ENCODE peak calls at places on chromosomes 6 and 20, in six cellular contexts. C is stimulated activated CD4-positive, alpha-beta T cell treated with anti-CD3 and anti-CD28 coated beads, Interleukin-15, amount 100 ng/mL, for 24 hours; L is COR-L47; H is GOT3; X is mesenteric fat pad; G is iris pigment epithelial cell. D is an unnamed sample.

GRCh38 chr20:45867811-45868176 is 10.4 kb downstream of the ZSWIM3 start:
- DNase-seq in C (no peak), X (no peak), L (no peak), G (peak), H (no peak), D (peak)

GRCh38 chr6:155604991-155605390 is 149.4 kb upstream of the NOX3 start:
- DNase-seq in G (peak), X (no peak), C (no peak), L (no peak), H (no peak), D (peak)

GRCh38 chr6:42075159-42075838 is 25.0 kb downstream of the TAF8 start:
- DNase-seq in G (peak), X (no peak), L (peak), C (peak), H (peak), D (peak)

GRCh38 chr20:49642808-49643207 is 70.9 kb downstream of the B4GALT5 start:
- DNase-seq in X (no peak), G (no peak), H (no peak), L (no peak), C (no peak), D (no peak)

GRCh38 chr20:37145014-37145413 is 34.1 kb upstream of the RPN2 start:
- DNase-seq in L (no peak), H (no peak), X (no peak), G (peak), C (no peak), D (no peak)

GRCh38 chr6:105810105-105810921 is 275.8 kb upstream of the PRDM1 start:
- DNase-seq in H (no peak), X (no peak), G (peak), L (no peak), C (peak), D (peak)

GRCh38 chr20:51665543-51666118 is 102.6 kb downstream of the ATP9A start:
- DNase-seq in C (no peak), G (no peak), X (no peak), L (no peak), H (no peak), D (no peak)

GRCh38 chr20:25016471-25016870 is 23.9 kb upstream of the APMAP start:
- DNase-seq in C (no peak), H (no peak), L (no peak), G (no peak), X (peak), D (no peak)

GRCh38 chr6:35258858-35259193 is 709 bp upstream of the ZNF76 start:
- DNase-seq in X (no peak), H (no peak), L (peak), C (peak), G (peak), D (peak)

GRCh38 chr6:116405663-116406329 is 35.0 kb downstream of the DSE start:
- DNase-seq in X (no peak), L (no peak), H (no peak), C (no peak), G (peak), D (peak)

GRCh38 chr6:39210437-39210836 is 18.8 kb downstream of the KCNK5 start:
- DNase-seq in C (no peak), L (no peak), G (no peak), X (no peak), H (no peak), D (no peak)

GRCh38 chr20:9088556-9088955 is 19.7 kb downstream of the PLCB4 start:
- DNase-seq in L (no peak), X (no peak), C (no peak), G (no peak), H (no peak), D (no peak)

GRCh38 chr20:40769677-40770285 is 80.7 kb upstream of the MAFB start:
- DNase-seq in C (no peak), L (no peak), G (no peak), X (no peak), H (no peak), D (no peak)

GRCh38 chr6:46637145-46637544 is 15.5 kb downstream of the CYP39A1 start:
- DNase-seq in G (peak), H (no peak), X (no peak), L (no peak), C (no peak), D (peak)

GRCh38 chr20:7123457-7123856 is 356.0 kb downstream of the BMP2 start:
- DNase-seq in G (no peak), L (peak), C (no peak), H (no peak), X (no peak), D (no peak)

GRCh38 chr20:53201588-53201987 is 229.4 kb downstream of the TSHZ2 start:
- DNase-seq in L (no peak), C (no peak), G (no peak), H (no peak), X (no peak), D (no peak)

D was measured in astrocyte.